ENCODE peak calls at places on chromosomes 13 and 19, in seven cellular contexts. One of them, this sample, is unnamed.

GRCh38 chr13:101811440-101811839 is 359.0 kb downstream of the ITGBL1 start:
- DNase-seq in kidney epithelial cell: no peak
- DNase-seq in ascending aorta: no peak
- DNase-seq in astrocyte of the cerebellum: no peak
- DNase-seq in HFFc6: no peak
- DNase-seq in fibroblast of lung: no peak
- DNase-seq in endodermal cell: no peak
- DNase-seq in this sample: no peak

GRCh38 chr13:23288564-23288963 is 107.8 kb downstream of the SGCG start:
- DNase-seq in kidney epithelial cell: no peak
- DNase-seq in ascending aorta: no peak
- DNase-seq in astrocyte of the cerebellum: no peak
- DNase-seq in HFFc6: no peak
- DNase-seq in fibroblast of lung: no peak
- DNase-seq in endodermal cell: no peak
- DNase-seq in this sample: no peak

GRCh38 chr13:79647518-79647917 is 166.6 kb downstream of the NDFIP2 start:
- DNase-seq in kidney epithelial cell: peak
- DNase-seq in ascending aorta: no peak
- DNase-seq in astrocyte of the cerebellum: no peak
- DNase-seq in HFFc6: no peak
- DNase-seq in fibroblast of lung: no peak
- DNase-seq in endodermal cell: no peak
- DNase-seq in this sample: no peak

GRCh38 chr13:23020246-23020843 is 160.4 kb upstream of the SGCG start:
- DNase-seq in kidney epithelial cell: peak
- DNase-seq in ascending aorta: no peak
- DNase-seq in astrocyte of the cerebellum: peak
- DNase-seq in HFFc6: peak
- DNase-seq in fibroblast of lung: peak
- DNase-seq in endodermal cell: peak
- DNase-seq in this sample: peak

GRCh38 chr19:7986321-7987083 is 18.9 kb downstream of the ELAVL1 start:
- DNase-seq in kidney epithelial cell: peak
- DNase-seq in ascending aorta: no peak
- DNase-seq in astrocyte of the cerebellum: peak
- DNase-seq in HFFc6: peak
- DNase-seq in fibroblast of lung: peak
- DNase-seq in endodermal cell: no peak
- DNase-seq in this sample: no peak

GRCh38 chr19:3019211-3019854 is 9.7 kb downstream of the TLE2 start:
- DNase-seq in kidney epithelial cell: no peak
- DNase-seq in ascending aorta: no peak
- DNase-seq in astrocyte of the cerebellum: no peak
- DNase-seq in HFFc6: no peak
- DNase-seq in fibroblast of lung: no peak
- DNase-seq in endodermal cell: no peak
- DNase-seq in this sample: no peak

GRCh38 chr19:7391218-7391670 is 42.5 kb downstream of the ARHGEF18 start:
- DNase-seq in kidney epithelial cell: peak
- DNase-seq in ascending aorta: no peak
- DNase-seq in astrocyte of the cerebellum: no peak
- DNase-seq in HFFc6: no peak
- DNase-seq in fibroblast of lung: peak
- DNase-seq in endodermal cell: no peak
- DNase-seq in this sample: no peak

GRCh38 chr19:58181902-58182576 is 822 bp upstream of the ZNF274 start:
- DNase-seq in kidney epithelial cell: no peak
- DNase-seq in ascending aorta: no peak
- DNase-seq in astrocyte of the cerebellum: no peak
- DNase-seq in HFFc6: peak
- DNase-seq in fibroblast of lung: no peak
- DNase-seq in endodermal cell: peak
- DNase-seq in this sample: peak

GRCh38 chr13:113802090-113802531 is 43.1 kb downstream of the TMEM255B start:
- DNase-seq in kidney epithelial cell: peak
- DNase-seq in ascending aorta: no peak
- DNase-seq in astrocyte of the cerebellum: peak
- DNase-seq in HFFc6: peak
- DNase-seq in fibroblast of lung: peak
- DNase-seq in endodermal cell: peak
- DNase-seq in this sample: no peak

GRCh38 chr13:48618937-48619336 is 34.8 kb upstream of the CYSLTR2 start:
- DNase-seq in kidney epithelial cell: no peak
- DNase-seq in ascending aorta: no peak
- DNase-seq in astrocyte of the cerebellum: no peak
- DNase-seq in HFFc6: no peak
- DNase-seq in fibroblast of lung: no peak
- DNase-seq in endodermal cell: no peak
- DNase-seq in this sample: no peak

GRCh38 chr19:8335343-8336071 is 7.6 kb downstream of the KANK3 start:
- DNase-seq in kidney epithelial cell: no peak
- DNase-seq in ascending aorta: no peak
- DNase-seq in astrocyte of the cerebellum: no peak
- DNase-seq in HFFc6: no peak
- DNase-seq in fibroblast of lung: no peak
- DNase-seq in endodermal cell: peak
- DNase-seq in this sample: no peak

GRCh38 chr19:43300876-43301765 is 31.8 kb upstream of the PSG9 start:
- DNase-seq in kidney epithelial cell: no peak
- DNase-seq in ascending aorta: no peak
- DNase-seq in astrocyte of the cerebellum: no peak
- DNase-seq in HFFc6: no peak
- DNase-seq in fibroblast of lung: no peak
- DNase-seq in endodermal cell: no peak
- DNase-seq in this sample: no peak

GRCh38 chr13:88124142-88124541 is 453.0 kb downstream of the SLITRK5 start:
- DNase-seq in kidney epithelial cell: no peak
- DNase-seq in ascending aorta: no peak
- DNase-seq in astrocyte of the cerebellum: no peak
- DNase-seq in HFFc6: no peak
- DNase-seq in fibroblast of lung: no peak
- DNase-seq in endodermal cell: no peak
- DNase-seq in this sample: no peak

GRCh38 chr13:50038266-50038665 is 23.0 kb downstream of the KCNRG start:
- DNase-seq in kidney epithelial cell: no peak
- DNase-seq in ascending aorta: no peak
- DNase-seq in astrocyte of the cerebellum: no peak
- DNase-seq in HFFc6: no peak
- DNase-seq in fibroblast of lung: no peak
- DNase-seq in endodermal cell: no peak
- DNase-seq in this sample: no peak

GRCh38 chr19:34838753-34839431 is 65.9 kb upstream of the ZNF599 start:
- DNase-seq in kidney epithelial cell: no peak
- DNase-seq in ascending aorta: no peak
- DNase-seq in astrocyte of the cerebellum: no peak
- DNase-seq in HFFc6: no peak
- DNase-seq in fibroblast of lung: no peak
- DNase-seq in endodermal cell: peak
- DNase-seq in this sample: no peak

GRCh38 chr13:44298314-44298713 is 75.3 kb upstream of the SERP2 start:
- DNase-seq in kidney epithelial cell: no peak
- DNase-seq in ascending aorta: no peak
- DNase-seq in astrocyte of the cerebellum: no peak
- DNase-seq in HFFc6: peak
- DNase-seq in fibroblast of lung: peak
- DNase-seq in endodermal cell: no peak
- DNase-seq in this sample: no peak

GRCh38 chr13:46592410-46592809 is 39.4 kb downstream of the LRCH1 start:
- DNase-seq in kidney epithelial cell: no peak
- DNase-seq in ascending aorta: no peak
- DNase-seq in astrocyte of the cerebellum: no peak
- DNase-seq in HFFc6: no peak
- DNase-seq in fibroblast of lung: peak
- DNase-seq in endodermal cell: no peak
- DNase-seq in this sample: no peak

GRCh38 chr13:76596216-76596615 is 290.0 kb downstream of the KCTD12 start:
- DNase-seq in kidney epithelial cell: no peak
- DNase-seq in ascending aorta: no peak
- DNase-seq in astrocyte of the cerebellum: no peak
- DNase-seq in HFFc6: no peak
- DNase-seq in fibroblast of lung: peak
- DNase-seq in endodermal cell: no peak
- DNase-seq in this sample: no peak

GRCh38 chr13:40565282-40566148 is 100.9 kb downstream of the FOXO1 start:
- DNase-seq in kidney epithelial cell: no peak
- DNase-seq in ascending aorta: no peak
- DNase-seq in astrocyte of the cerebellum: no peak
- DNase-seq in HFFc6: no peak
- DNase-seq in fibroblast of lung: no peak
- DNase-seq in endodermal cell: peak
- DNase-seq in this sample: no peak

GRCh38 chr13:37139356-37139755 is 33.9 kb upstream of the CSNK1A1L start:
- DNase-seq in kidney epithelial cell: no peak
- DNase-seq in ascending aorta: no peak
- DNase-seq in astrocyte of the cerebellum: no peak
- DNase-seq in HFFc6: no peak
- DNase-seq in fibroblast of lung: no peak
- DNase-seq in endodermal cell: no peak
- DNase-seq in this sample: no peak

GRCh38 chr19:19595171-19595701 is 23.3 kb downstream of the PBX4 start:
- DNase-seq in kidney epithelial cell: no peak
- DNase-seq in ascending aorta: no peak
- DNase-seq in astrocyte of the cerebellum: no peak
- DNase-seq in HFFc6: peak
- DNase-seq in fibroblast of lung: no peak
- DNase-seq in endodermal cell: no peak
- DNase-seq in this sample: no peak

GRCh38 chr19:6963259-6963852 is 57.9 kb downstream of the MBD3L2B start:
- DNase-seq in kidney epithelial cell: no peak
- DNase-seq in ascending aorta: no peak
- DNase-seq in astrocyte of the cerebellum: no peak
- DNase-seq in HFFc6: no peak
- DNase-seq in fibroblast of lung: no peak
- DNase-seq in endodermal cell: no peak
- DNase-seq in this sample: no peak

GRCh38 chr19:51702103-51702753 is 9.1 kb downstream of the SPACA6 start:
- DNase-seq in kidney epithelial cell: no peak
- DNase-seq in ascending aorta: no peak
- DNase-seq in astrocyte of the cerebellum: no peak
- DNase-seq in HFFc6: no peak
- DNase-seq in fibroblast of lung: peak
- DNase-seq in endodermal cell: peak
- DNase-seq in this sample: peak

GRCh38 chr19:51702754-51703654 is 9.9 kb downstream of the SPACA6 start:
- DNase-seq in kidney epithelial cell: no peak
- DNase-seq in ascending aorta: no peak
- DNase-seq in astrocyte of the cerebellum: no peak
- DNase-seq in HFFc6: no peak
- DNase-seq in fibroblast of lung: no peak
- DNase-seq in endodermal cell: peak
- DNase-seq in this sample: no peak

GRCh38 chr19:51701468-51702100 is 8.5 kb downstream of the SPACA6 start:
- DNase-seq in kidney epithelial cell: no peak
- DNase-seq in ascending aorta: no peak
- DNase-seq in astrocyte of the cerebellum: no peak
- DNase-seq in HFFc6: no peak
- DNase-seq in fibroblast of lung: no peak
- DNase-seq in endodermal cell: no peak
- DNase-seq in this sample: no peak

GRCh38 chr19:51704601-51705000 is 11.5 kb downstream of the SPACA6 start:
- DNase-seq in kidney epithelial cell: no peak
- DNase-seq in ascending aorta: no peak
- DNase-seq in astrocyte of the cerebellum: no peak
- DNase-seq in HFFc6: no peak
- DNase-seq in fibroblast of lung: no peak
- DNase-seq in endodermal cell: no peak
- DNase-seq in this sample: no peak

DNA sequence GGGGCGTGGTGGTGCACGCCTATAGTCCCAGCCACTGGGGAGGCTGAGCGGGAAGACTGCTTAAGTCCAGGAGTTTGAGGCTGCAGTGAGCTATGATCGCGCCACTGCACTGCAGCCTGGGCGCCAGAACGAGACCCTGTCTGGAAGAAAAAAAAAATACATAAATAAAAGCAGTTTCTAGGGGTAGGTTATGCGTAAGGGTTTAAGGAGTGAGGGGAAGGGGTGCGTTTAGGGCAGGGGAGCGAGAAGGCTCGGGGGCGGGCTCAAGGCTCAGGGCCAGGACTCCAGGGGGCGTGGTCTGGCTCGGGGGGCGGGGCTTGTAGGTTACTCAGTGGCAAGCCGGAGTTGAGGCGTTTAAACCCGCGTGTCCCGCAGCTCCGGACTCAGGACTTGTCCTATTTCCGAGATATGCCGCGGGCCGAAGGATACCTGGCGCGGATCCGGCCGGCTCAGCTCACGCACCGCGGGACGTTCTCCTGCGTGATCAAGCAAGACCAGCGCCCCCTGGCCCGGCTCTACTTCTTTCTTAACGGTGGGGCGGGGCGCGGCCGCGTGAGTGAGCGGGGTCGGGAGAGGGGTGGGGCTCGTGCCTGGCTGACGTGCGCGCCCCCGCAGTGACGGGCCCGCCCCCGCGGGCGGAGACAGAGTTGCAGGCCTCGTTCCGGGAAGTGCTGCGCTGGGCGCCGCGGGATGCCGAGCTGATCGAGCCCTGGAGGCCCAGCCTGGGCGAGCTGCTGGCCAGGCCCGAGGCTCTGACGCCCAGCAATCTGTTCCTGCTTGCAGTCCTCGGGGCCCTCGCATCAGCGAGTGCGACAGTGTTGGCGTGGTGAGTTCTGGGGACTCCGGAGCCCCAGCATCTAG is 10.8 kb downstream of the SPACA6 start:
- DNase-seq in kidney epithelial cell: no peak
- DNase-seq in ascending aorta: peak
- DNase-seq in astrocyte of the cerebellum: peak
- DNase-seq in HFFc6: peak
- DNase-seq in fibroblast of lung: peak
- DNase-seq in endodermal cell: peak
- DNase-seq in this sample: peak
- TF ChIP-seq CTCF in kidney epithelial cell: peak
- TF ChIP-seq CTCF in ascending aorta: peak
- TF ChIP-seq CTCF in astrocyte of the cerebellum: peak
- TF ChIP-seq CTCF in HFFc6: peak
- TF ChIP-seq CTCF in fibroblast of lung: peak
- TF ChIP-seq CTCF in endodermal cell: peak
- TF ChIP-seq CTCF in this sample: peak

GRCh38 chr13:29964181-29964845 is 113.9 kb upstream of the UBL3 start:
- DNase-seq in kidney epithelial cell: no peak
- DNase-seq in ascending aorta: no peak
- DNase-seq in astrocyte of the cerebellum: no peak
- DNase-seq in HFFc6: no peak
- DNase-seq in fibroblast of lung: no peak
- DNase-seq in endodermal cell: peak
- DNase-seq in this sample: no peak
- TF ChIP-seq CTCF in kidney epithelial cell: no peak
- TF ChIP-seq CTCF in ascending aorta: no peak
- TF ChIP-seq CTCF in astrocyte of the cerebellum: no peak
- TF ChIP-seq CTCF in HFFc6: no peak
- TF ChIP-seq CTCF in fibroblast of lung: no peak
- TF ChIP-seq CTCF in endodermal cell: peak
- TF ChIP-seq CTCF in this sample: no peak

GRCh38 chr19:51810228-51810627 is 15.3 kb downstream of the FPR3 start:
- DNase-seq in kidney epithelial cell: no peak
- DNase-seq in ascending aorta: no peak
- DNase-seq in astrocyte of the cerebellum: no peak
- DNase-seq in HFFc6: peak
- DNase-seq in fibroblast of lung: no peak
- DNase-seq in endodermal cell: no peak
- DNase-seq in this sample: no peak
- TF ChIP-seq CTCF in kidney epithelial cell: no peak
- TF ChIP-seq CTCF in ascending aorta: no peak
- TF ChIP-seq CTCF in astrocyte of the cerebellum: no peak
- TF ChIP-seq CTCF in HFFc6: peak
- TF ChIP-seq CTCF in fibroblast of lung: no peak
- TF ChIP-seq CTCF in endodermal cell: no peak
- TF ChIP-seq CTCF in this sample: no peak

GRCh38 chr19:48618916-48619691 is at the start of the genes RPL18 and SPHK2:
- DNase-seq in kidney epithelial cell: peak
- DNase-seq in ascending aorta: peak
- DNase-seq in astrocyte of the cerebellum: peak
- DNase-seq in HFFc6: peak
- DNase-seq in fibroblast of lung: peak
- DNase-seq in endodermal cell: peak
- DNase-seq in this sample: peak
- TF ChIP-seq CTCF in kidney epithelial cell: no peak
- TF ChIP-seq CTCF in ascending aorta: no peak
- TF ChIP-seq CTCF in astrocyte of the cerebellum: no peak
- TF ChIP-seq CTCF in HFFc6: no peak
- TF ChIP-seq CTCF in fibroblast of lung: no peak
- TF ChIP-seq CTCF in endodermal cell: no peak
- TF ChIP-seq CTCF in this sample: no peak